ENCODE peak calls at places on chromosomes 7 and 10, in ten cellular contexts. F, Y, D, Q, R, U, X, Z, K and A are unnamed samples.

GRCh38 chr10:71001470-71001869 is 113.1 kb upstream of the PCBD1 start:
- DNase-seq in Z (no peak), Q (no peak), X (no peak), F (no peak), R (no peak), U (no peak), D (no peak), K (peak), Y (no peak), A (no peak)

GRCh38 chr10:31768467-31768866 is 160.2 kb downstream of the ARHGAP12 start:
- DNase-seq in F (no peak), K (peak), Q (no peak), D (no peak), R (peak), Y (no peak), Z (no peak), U (no peak), X (no peak), A (no peak)

GRCh38 chr7:8303904-8304528 is 42.0 kb upstream of the ICA1 start:
- DNase-seq in U (no peak), X (no peak), D (no peak), F (no peak), Z (no peak), Q (no peak), R (no peak), Y (no peak), K (no peak), A (no peak)

GRCh38 chr7:123343611-123344010 is 143.8 kb upstream of the SLC13A1 start:
- DNase-seq in D (no peak), Y (no peak), U (no peak), Z (no peak), K (no peak), X (no peak), Q (no peak), R (no peak), F (no peak), A (no peak)

GRCh38 chr10:126777726-126778125 is 107.2 kb upstream of the C10orf90 start:
- DNase-seq in K (no peak), F (no peak), Q (no peak), Y (no peak), X (no peak), D (no peak), U (no peak), Z (no peak), R (no peak), A (no peak)

GRCh38 chr10:71719042-71719441 is 536 bp downstream of the C10orf105 start:
- DNase-seq in Y (no peak), F (no peak), X (no peak), R (no peak), Q (peak), Z (peak), K (no peak), U (peak), D (no peak), A (no peak)

GRCh38 chr7:44797329-44798258 is 1.1 kb downstream of the PPIA start:
- DNase-seq in Z (peak), R (peak), F (peak), X (peak), D (peak), Y (peak), Q (peak), K (peak), U (peak), A (peak)

GRCh38 chr10:112722758-112723157 is 227.3 kb upstream of the TCF7L2 start:
- DNase-seq in Z (no peak), F (no peak), K (no peak), D (no peak), R (no peak), X (no peak), Y (no peak), Q (no peak), U (no peak), A (no peak)

GRCh38 chr7:3673524-3673923 is 372.5 kb downstream of the SDK1 start:
- DNase-seq in D (no peak), Q (no peak), X (peak), R (peak), F (peak), Z (no peak), U (no peak), Y (peak), K (no peak), A (peak)

GRCh38 chr7:27652518-27652917 is 10.2 kb downstream of the HIBADH start:
- DNase-seq in D (no peak), F (no peak), Z (no peak), U (no peak), X (peak), Q (no peak), R (no peak), K (no peak), Y (no peak), A (no peak)

GRCh38 chr10:131830446-131831130 is 70.2 kb upstream of the PPP2R2D start:
- DNase-seq in F (no peak), D (no peak), K (no peak), R (no peak), Z (no peak), Q (peak), U (no peak), Y (no peak), X (no peak), A (no peak)

GRCh38 chr10:68435803-68436202 is 28.7 kb upstream of the RUFY2 start:
- DNase-seq in D (no peak), F (no peak), Y (no peak), Z (no peak), K (no peak), R (no peak), Q (no peak), U (no peak), X (no peak), A (no peak)

GRCh38 chr7:68853254-68853653 is 745.0 kb upstream of the AUTS2 start:
- DNase-seq in R (no peak), F (no peak), D (no peak), Q (no peak), Y (no peak), K (no peak), X (no peak), Z (no peak), U (no peak), A (no peak)

GRCh38 chr10:114714281-114714741 is 56.2 kb upstream of the ABLIM1 start:
- DNase-seq in U (no peak), K (peak), R (peak), F (peak), D (peak), Q (no peak), X (no peak), Y (peak), Z (no peak), A (peak)

GRCh38 chr7:146054909-146055308 is 61.7 kb upstream of the CNTNAP2 start:
- DNase-seq in Z (no peak), F (no peak), U (no peak), X (no peak), D (no peak), R (no peak), Y (no peak), Q (no peak), K (no peak), A (no peak)

GRCh38 chr10:97456034-97456685 is 10.2 kb downstream of the ZDHHC16 start:
- DNase-seq in Y (no peak), Z (no peak), Q (no peak), R (no peak), D (no peak), K (no peak), X (no peak), F (no peak), U (no peak), A (no peak)

GRCh38 chr10:44264244-44264643 is 120.7 kb downstream of the CXCL12 start:
- DNase-seq in K (no peak), U (no peak), D (no peak), Z (no peak), R (peak), X (no peak), F (no peak), Q (no peak), Y (no peak), A (no peak)

GRCh38 chr7:102169651-102170416 is 116.8 kb upstream of the SH2B2 start:
- DNase-seq in U (no peak), F (peak), D (no peak), R (peak), X (no peak), Z (no peak), Q (no peak), Y (no peak), K (peak), A (no peak)

GRCh38 chr7:106944035-106944665 is 79.1 kb downstream of the PIK3CG start:
- DNase-seq in U (no peak), F (no peak), R (no peak), Q (no peak), Y (no peak), Z (no peak), X (no peak), D (no peak), K (no peak), A (no peak)

GRCh38 chr7:157769016-157769869 is 432.4 kb downstream of the DNAJB6 start:
- DNase-seq in Q (peak), F (no peak), U (no peak), K (no peak), Z (no peak), R (no peak), X (peak), Y (no peak), D (no peak), A (no peak)

GRCh38 chr10:103123282-103124033 is 69.6 kb downstream of the NT5C2 start:
- DNase-seq in Y (no peak), D (no peak), X (peak), R (no peak), Z (no peak), F (no peak), U (no peak), Q (no peak), K (no peak), A (no peak)
- H3K27ac ChIP-seq in Y (no peak), D (no peak), X (peak), R (no peak), Z (peak), F (no peak), U (peak), Q (no peak), K (no peak), A (no peak)

GRCh38 chr7:87218941-87219544 is 489 bp downstream of the TMEM243 start:
- DNase-seq in X (no peak), U (peak), F (no peak), K (peak), Y (peak), D (no peak), Q (peak), R (peak), Z (peak), A (peak)
- TF ChIP-seq CTCF in X (no peak), U (no peak), F (peak), K (no peak), Y (no peak), D (peak), Q (no peak), R (no peak), Z (no peak), A (no peak)

GRCh38 chr10:17022898-17023297 is 106.7 kb downstream of the CUBN start:
- DNase-seq in X (no peak), Z (no peak), R (no peak), K (no peak), Q (no peak), D (no peak), Y (no peak), U (no peak), F (no peak), A (no peak)

GRCh38 chr10:17019696-17020095 is 109.9 kb downstream of the CUBN start:
- DNase-seq in F (no peak), Y (peak), K (no peak), R (peak), Z (no peak), U (no peak), Q (no peak), D (no peak), X (no peak), A (no peak)

GRCh38 chr10:17022399-17022798 is 107.2 kb downstream of the CUBN start:
- DNase-seq in U (no peak), Q (no peak), X (peak), K (no peak), D (no peak), R (no peak), Y (no peak), Z (no peak), F (no peak), A (no peak)

GRCh38 chr10:17023386-17024298 is 106.0 kb downstream of the CUBN start:
- DNase-seq in D (peak), F (peak), Q (no peak), U (no peak), X (no peak), K (peak), Z (peak), Y (peak), R (peak), A (peak)

GRCh38 chr10:17021661-17022060 is 108.0 kb downstream of the CUBN start:
- DNase-seq in Q (no peak), Z (no peak), R (peak), K (no peak), F (no peak), U (no peak), Y (no peak), D (no peak), X (no peak), A (no peak)
- H3K27ac ChIP-seq in Q (no peak), Z (no peak), R (no peak), K (peak), F (no peak), U (peak), Y (no peak), D (no peak), X (peak), A (no peak)

DNA sequence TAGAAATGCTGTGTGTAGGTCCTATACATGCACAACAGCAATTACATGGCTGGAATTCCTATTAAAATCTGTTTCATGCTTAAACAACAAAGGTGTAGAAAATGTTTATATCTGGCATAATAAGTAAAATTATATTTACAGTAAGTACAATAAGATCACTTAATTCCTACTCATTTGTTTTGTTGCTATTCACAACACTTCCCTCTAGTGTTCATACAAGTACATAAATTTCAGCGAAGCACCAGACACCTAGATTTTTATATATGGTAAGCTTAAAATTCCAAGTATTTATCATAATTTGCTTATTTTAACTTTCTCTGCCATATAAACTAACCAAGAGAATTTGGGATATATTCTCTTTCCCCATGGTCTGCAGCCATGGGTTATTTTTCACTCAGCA is 51.8 kb upstream of the ANK3 start:
- DNase-seq in Q (no peak), R (peak), K (no peak), D (no peak), F (no peak), X (no peak), Y (no peak), U (no peak), Z (no peak), A (no peak)
- TF ChIP-seq CTCF in Q (peak), R (peak), K (peak), D (peak), F (peak), X (no peak), Y (no peak), U (peak), Z (no peak), A (no peak)

DNA sequence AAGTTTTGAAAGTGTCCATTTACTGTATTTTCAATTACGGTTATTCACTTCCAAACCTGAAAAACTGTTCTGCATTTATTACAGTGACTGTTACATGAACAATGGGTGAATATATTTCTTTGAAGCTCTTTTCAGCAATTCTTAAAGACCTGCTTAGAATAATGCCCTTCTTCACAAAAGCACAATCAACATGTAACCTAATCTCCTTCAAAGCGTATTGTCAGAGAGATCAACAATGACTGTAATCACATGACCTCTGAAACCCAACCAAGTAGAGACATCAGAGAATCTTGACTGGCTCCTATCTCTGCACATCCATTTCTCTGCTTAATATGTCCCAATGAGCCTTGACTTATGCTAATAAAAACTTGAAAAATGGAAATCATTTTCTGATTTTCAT is 126.7 kb downstream of the NRCAM start:
- DNase-seq in D (no peak), Y (no peak), Q (no peak), R (no peak), K (no peak), F (no peak), Z (no peak), U (no peak), X (no peak), A (no peak)
- H3K27ac ChIP-seq in D (no peak), Y (no peak), Q (no peak), R (no peak), K (no peak), F (no peak), Z (no peak), U (no peak), X (peak), A (no peak)

GRCh38 chr10:55174419-55174818 is 373.4 kb upstream of the PCDH15 start:
- DNase-seq in U (no peak), Y (no peak), D (no peak), Z (no peak), K (no peak), Q (no peak), F (no peak), X (peak), R (no peak), A (no peak)
- TF ChIP-seq CTCF in U (no peak), Y (no peak), D (no peak), Z (no peak), K (no peak), Q (no peak), F (peak), X (peak), R (no peak), A (no peak)

DNA sequence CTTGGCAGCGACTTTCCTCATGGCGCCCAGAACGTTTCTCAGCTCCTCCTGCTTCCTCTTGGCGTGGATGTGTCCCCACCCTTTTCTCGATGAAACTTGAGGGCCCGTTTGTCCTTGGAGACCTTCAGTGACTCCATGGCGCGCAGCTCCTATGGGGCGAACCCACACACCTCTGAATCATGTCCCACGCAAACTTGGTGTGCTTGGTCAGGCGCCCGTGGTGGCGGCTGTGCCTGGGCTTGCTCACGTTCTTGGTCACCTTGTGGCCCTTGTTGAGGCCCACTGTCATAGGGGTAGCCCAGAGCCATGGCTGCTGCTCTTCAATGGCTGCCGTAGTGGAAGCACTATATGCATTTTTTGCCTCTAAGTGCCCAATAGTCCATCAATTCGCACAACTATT is 117.5 kb upstream of the FOXP2 start:
- DNase-seq in Y (no peak), R (no peak), X (no peak), F (no peak), K (no peak), Z (no peak), D (no peak), Q (peak), U (no peak), A (no peak)
- H3K27ac ChIP-seq in Y (no peak), R (no peak), X (no peak), F (no peak), K (no peak), Z (no peak), D (no peak), Q (no peak), U (no peak), A (no peak)

DNA sequence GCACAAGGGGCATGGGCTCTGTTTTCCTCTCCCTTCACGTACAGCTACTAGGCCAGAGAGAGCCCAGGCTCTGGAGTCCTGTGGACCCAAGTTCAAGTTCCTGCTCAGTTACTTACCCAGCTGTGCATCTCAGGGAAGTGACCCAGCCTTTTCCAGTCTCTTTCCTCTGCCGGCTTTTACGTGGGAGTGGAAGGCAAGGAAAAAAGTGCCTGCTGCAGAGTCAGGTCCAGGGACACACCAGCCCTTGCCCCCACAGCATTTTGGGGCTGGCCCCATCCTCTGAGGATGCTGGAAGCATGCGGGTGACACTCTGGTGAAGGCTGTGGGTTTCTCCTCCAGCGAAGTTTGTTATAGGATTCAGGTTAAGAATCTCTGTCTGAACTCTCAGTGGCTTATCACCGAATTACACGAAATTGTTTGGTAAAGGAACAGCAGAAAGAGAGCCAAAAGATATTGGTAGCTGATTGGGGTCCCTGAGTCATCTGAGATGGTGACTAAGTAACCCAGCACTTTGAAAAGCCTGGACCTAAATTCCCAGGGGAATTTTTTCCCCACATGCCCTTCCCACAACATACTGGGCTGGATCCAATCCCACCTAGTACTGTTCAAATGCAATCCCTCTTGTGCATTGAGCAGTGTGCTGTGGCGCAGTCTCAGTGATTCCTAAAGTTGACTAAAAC is 424.3 kb downstream of the RPS24 start:
- DNase-seq in X (no peak), R (peak), F (peak), K (peak), Z (peak), Y (no peak), D (peak), U (no peak), Q (no peak), A (no peak)
- TF ChIP-seq CTCF in X (no peak), R (no peak), F (no peak), K (no peak), Z (no peak), Y (no peak), D (no peak), U (no peak), Q (no peak), A (no peak)

GRCh38 chr10:32929634-32930033 is 28.4 kb downstream of the ITGB1 start:
- DNase-seq in K (peak), Q (no peak), X (no peak), D (no peak), R (no peak), Y (no peak), U (no peak), Z (no peak), F (no peak), A (no peak)
- H3K27ac ChIP-seq in K (peak), Q (no peak), X (no peak), D (no peak), R (no peak), Y (no peak), U (no peak), Z (no peak), F (no peak), A (no peak)

DNA sequence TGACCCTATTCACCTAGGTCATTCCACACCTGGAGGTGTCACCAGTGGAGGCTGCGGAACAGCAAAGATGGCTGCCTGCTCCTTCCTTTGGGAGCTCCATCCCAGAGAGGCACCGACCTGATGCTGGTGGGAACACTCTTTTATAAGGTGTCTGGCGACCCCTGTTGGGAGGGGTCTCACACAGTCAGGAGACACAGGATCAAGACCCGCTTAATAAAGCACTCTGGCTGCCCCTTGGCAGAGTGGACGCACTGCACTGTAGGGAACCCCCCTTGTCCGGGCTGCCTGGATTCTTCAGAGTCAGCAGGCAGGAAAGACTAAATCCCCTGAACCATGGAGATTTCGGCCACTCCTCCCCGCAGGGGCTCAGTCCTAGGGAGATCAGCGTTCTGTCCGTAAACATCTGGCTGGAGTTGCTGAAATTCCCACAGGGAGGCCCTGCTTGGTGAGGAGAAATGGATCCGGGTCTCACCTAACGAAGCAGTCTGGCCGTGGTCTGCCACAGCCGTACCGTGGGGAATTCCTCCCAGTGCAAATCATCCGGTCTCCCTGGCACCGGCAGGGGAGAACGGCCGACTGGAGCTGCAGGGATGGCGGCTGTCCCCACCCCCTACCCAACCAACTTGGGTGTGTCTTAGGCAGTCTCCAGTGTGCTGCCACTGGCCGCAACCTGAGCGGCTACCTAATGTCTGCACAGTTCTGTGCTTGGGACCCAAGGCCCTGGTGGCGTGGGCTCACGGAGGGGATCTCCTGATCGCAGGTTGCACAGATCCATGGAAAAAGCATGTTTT is 66.1 kb downstream of the LSMEM1 start:
- DNase-seq in R (peak), Q (no peak), X (peak), K (no peak), U (no peak), F (no peak), Y (no peak), Z (no peak), D (no peak), A (no peak)
- TF ChIP-seq CTCF in R (peak), Q (no peak), X (peak), K (no peak), U (no peak), F (peak), Y (no peak), Z (no peak), D (no peak), A (no peak)